ENCODE peak calls at places on chromosomes 16 and 17, in five cellular contexts. S is GOT3, N is heart right ventricle, X is sigmoid colon, Z is uterus. W is an unnamed sample.

GRCh38 chr17:62649570-62649969 is 22.1 kb downstream of the MRC2 start:
- DNase-seq in S (no peak), N (no peak), X (peak), Z (no peak), W (no peak)

GRCh38 chr17:5122586-5123342 is 6.9 kb downstream of the USP6 start:
- DNase-seq in S (no peak), N (no peak), X (peak), Z (peak), W (no peak)

GRCh38 chr17:43952351-43952723 is 1.4 kb downstream of the PYY start:
- DNase-seq in S (no peak), N (no peak), X (no peak), Z (no peak), W (no peak)

GRCh38 chr17:17872468-17873345 is 35.9 kb upstream of the SREBF1 start:
- DNase-seq in S (no peak), N (no peak), X (no peak), Z (no peak), W (no peak)

GRCh38 chr16:67750466-67750865 is 31.4 kb upstream of the GFOD2 start:
- DNase-seq in S (no peak), N (no peak), X (no peak), Z (no peak), W (no peak)

GRCh38 chr16:59180083-59180476 is 446.0 kb upstream of the GOT2 start:
- DNase-seq in S (no peak), N (no peak), X (no peak), Z (no peak), W (no peak)

GRCh38 chr17:7703584-7704574 is 1.1 kb upstream of the EFNB3 start:
- DNase-seq in S (no peak), N (no peak), X (no peak), Z (no peak), W (no peak)

GRCh38 chr17:68771867-68772515 is 170.8 kb upstream of the FAM20A start:
- DNase-seq in S (no peak), N (no peak), X (no peak), Z (no peak), W (no peak)

GRCh38 chr17:66406701-66407644 is 104.6 kb downstream of the PRKCA start:
- DNase-seq in S (no peak), N (no peak), X (no peak), Z (no peak), W (no peak)

GRCh38 chr17:72439893-72440502 is 319.2 kb downstream of the SOX9 start:
- DNase-seq in S (no peak), N (no peak), X (no peak), Z (no peak), W (no peak)

GRCh38 chr16:19926449-19927390 is 42.1 kb upstream of the GPRC5B start:
- DNase-seq in S (no peak), N (no peak), X (no peak), Z (no peak), W (no peak)

GRCh38 chr16:49637511-49637910 is 218.4 kb downstream of the ZNF423 start:
- DNase-seq in S (no peak), N (no peak), X (no peak), Z (no peak), W (peak)

GRCh38 chr16:19598805-19599204 is 43.3 kb downstream of the VPS35L start:
- DNase-seq in S (no peak), N (no peak), X (no peak), Z (no peak), W (no peak)

W was measured in cardiac septum.